ENCODE peak calls at places on chromosome 1, in six cellular contexts. I is heart right ventricle, S is tibial artery, C is spleen, M is Calu3, L is WTC11. G is an unnamed sample.
A peak's percentile ranks its signal among the peaks of the same experiment; 100 is the strongest.

GRCh38 chr1:203512830-203513578 is 19.1 kb downstream of the OPTC start:
- DNase-seq in L (no peak), C (no peak), M (peak; percentile 77), I (no peak), S (peak; percentile 78), G (peak; percentile 85)

GRCh38 chr1:2193514-2194251 is 889 bp downstream of the FAAP20 start:
- DNase-seq in L (no peak), M (no peak), C (peak; percentile 87), I (no peak), S (no peak), G (peak; percentile 77)

GRCh38 chr1:178192686-178193085 is 98.8 kb downstream of the RASAL2 start:
- DNase-seq in S (no peak), I (no peak), L (no peak), M (peak; percentile 63), C (no peak), G (no peak)

GRCh38 chr1:220943319-220943718 is 64.1 kb downstream of the HLX start:
- DNase-seq in C (no peak), I (no peak), S (no peak), L (no peak), M (no peak), G (no peak)

GRCh38 chr1:45246760-45247159 is 40.4 kb upstream of the ZSWIM5 start:
- DNase-seq in M (no peak), C (no peak), L (no peak), I (no peak), S (no peak), G (no peak)

GRCh38 chr1:165364432-165365133 is 8.1 kb upstream of the LMX1A start:
- DNase-seq in L (no peak), S (peak; percentile 82), I (no peak), C (no peak), M (peak; percentile 27), G (peak; percentile 87)

GRCh38 chr1:81894867-81895266 is 94.1 kb downstream of the ADGRL2 start:
- DNase-seq in S (no peak), L (no peak), C (no peak), M (no peak), I (no peak), G (no peak)

GRCh38 chr1:116413414-116413813 is 40.4 kb downstream of the ATP1A1 start:
- DNase-seq in M (no peak), S (no peak), I (no peak), C (no peak), L (no peak), G (no peak)

GRCh38 chr1:219575563-219575962 is 37.3 kb downstream of the ZC3H11B start:
- DNase-seq in C (no peak), S (no peak), L (no peak), M (no peak), I (no peak), G (no peak)

GRCh38 chr1:24993871-24994270 is 63.8 kb upstream of the RUNX3 start:
- DNase-seq in C (peak; percentile 61), S (no peak), M (no peak), L (no peak), I (no peak), G (no peak)

GRCh38 chr1:172723251-172723650 is 64.3 kb downstream of the FASLG start:
- DNase-seq in L (no peak), S (no peak), M (no peak), C (no peak), I (no peak), G (no peak)

GRCh38 chr1:203131548-203132200 is 4.1 kb downstream of the ADORA1 start:
- DNase-seq in L (no peak), M (no peak), I (no peak), S (peak; percentile 41), C (no peak), G (no peak)

GRCh38 chr1:27145934-27146354 is 9.0 kb downstream of the SLC9A1 start:
- DNase-seq in I (no peak), S (peak; percentile 78), L (no peak), M (no peak), C (no peak), G (no peak)

GRCh38 chr1:177817969-177818872 is 151.6 kb downstream of the SEC16B start:
- DNase-seq in I (no peak), L (no peak), C (no peak), S (no peak), M (no peak), G (no peak)

GRCh38 chr1:41779350-41779749 is 139.4 kb downstream of the HIVEP3 start:
- DNase-seq in C (no peak), I (no peak), S (no peak), L (no peak), M (no peak), G (no peak)
- TF ChIP-seq CTCF in C (peak; percentile 14), I (peak; percentile 21), S (no peak), L (no peak), M (no peak), G (no peak)

GRCh38 chr1:50605186-50605875 is 182.1 kb upstream of the DMRTA2 start:
- DNase-seq in C (no peak), M (peak; percentile 65), I (no peak), S (no peak), L (peak; percentile 22), G (no peak)
- TF ChIP-seq CTCF in C (peak; percentile 22), M (peak; percentile 43), I (peak; percentile 15), S (no peak), L (no peak), G (peak; percentile 25)

GRCh38 chr1:228448372-228448771 is 31.7 kb upstream of the TRIM17 start:
- DNase-seq in C (no peak), M (no peak), I (no peak), S (no peak), L (no peak), G (no peak)

GRCh38 chr1:228445867-228446584 is 29.4 kb upstream of the TRIM17 start:
- DNase-seq in L (peak; percentile 77), C (no peak), I (peak; percentile 50), M (peak; percentile 8), S (no peak), G (no peak)

GRCh38 chr1:228450200-228450599 is 33.5 kb upstream of the TRIM17 start:
- DNase-seq in M (no peak), I (no peak), C (no peak), S (no peak), L (no peak), G (no peak)

GRCh38 chr1:228445524-228445866 is 28.8 kb upstream of the TRIM17 start:
- DNase-seq in M (no peak), C (no peak), I (no peak), S (no peak), L (no peak), G (no peak)

DNA sequence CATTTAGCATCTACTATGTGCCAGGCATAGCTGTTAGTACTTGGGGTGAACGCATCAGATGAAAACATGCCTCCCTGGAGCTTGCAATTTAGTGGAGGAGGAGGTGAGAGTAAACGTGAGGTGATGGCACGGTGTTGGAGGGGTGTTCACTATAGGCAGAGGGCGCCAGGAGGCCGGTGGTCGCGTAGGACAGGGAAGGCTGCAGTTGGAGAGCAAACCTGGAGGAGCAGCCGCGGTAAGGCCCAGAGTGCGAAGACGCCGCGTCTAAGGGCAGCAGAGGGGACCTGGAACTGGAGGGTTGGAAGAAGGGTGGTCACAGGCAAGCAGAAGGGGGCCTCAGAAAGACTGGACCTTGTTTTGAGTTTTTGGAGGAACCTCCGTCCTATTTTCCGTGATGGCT is 30.2 kb upstream of the TRIM17 start:
- DNase-seq in S (no peak), M (no peak), L (peak; percentile 57), I (no peak), C (no peak), G (no peak)
- TF ChIP-seq CTCF in S (no peak), M (no peak), L (no peak), I (no peak), C (no peak), G (no peak)

GRCh38 chr1:91700332-91700731 is 185.6 kb downstream of the TGFBR3 start:
- DNase-seq in S (no peak), M (no peak), C (no peak), I (no peak), L (no peak), G (no peak)
- TF ChIP-seq CTCF in S (no peak), M (no peak), C (no peak), I (no peak), L (no peak), G (no peak)

GRCh38 chr1:12547586-12548225 is 70.3 kb downstream of the DHRS3 start:
- DNase-seq in S (peak; percentile 66), M (no peak), C (no peak), I (no peak), L (peak; percentile 4), G (no peak)

GRCh38 chr1:12546771-12547585 is 71.0 kb downstream of the DHRS3 start:
- DNase-seq in M (no peak), C (no peak), I (peak; percentile 81), L (no peak), S (peak; percentile 93), G (peak; percentile 89)

GRCh38 chr1:12549460-12550349 is 68.3 kb downstream of the DHRS3 start:
- DNase-seq in L (peak; percentile 5), S (peak; percentile 91), M (peak; percentile 86), I (peak; percentile 62), C (no peak), G (peak; percentile 90)

GRCh38 chr1:12549106-12549459 is 68.9 kb downstream of the DHRS3 start:
- DNase-seq in C (no peak), M (no peak), L (no peak), S (peak; percentile 80), I (peak; percentile 61), G (no peak)

GRCh38 chr1:12548279-12549105 is 69.5 kb downstream of the DHRS3 start:
- DNase-seq in S (peak; percentile 67), M (no peak), L (peak; percentile 4), I (no peak), C (no peak), G (no peak)
- TF ChIP-seq CTCF in S (no peak), M (no peak), L (no peak), I (no peak), C (no peak), G (no peak)

G was measured in suprapubic skin.